ENCODE peak calls at places on chromosomes 1 and 21, in seven cellular contexts. One of them, this sample, is unnamed.

GRCh38 chr1:40041466-40041838 is 923 bp downstream of the CAP1 start:
- DNase-seq in ovary: no peak
- DNase-seq in right lobe of liver: no peak
- DNase-seq in fibroblast of mammary gland: no peak
- DNase-seq in CD4-positive, alpha-beta T cell: no peak
- DNase-seq in progenitor cell of endocrine pancreas: no peak
- DNase-seq in foreskin fibroblast: no peak
- DNase-seq in this sample: no peak

GRCh38 chr1:245493029-245493428 is 338.2 kb downstream of the KIF26B start:
- DNase-seq in ovary: no peak
- DNase-seq in fibroblast of mammary gland: no peak
- DNase-seq in right lobe of liver: no peak
- DNase-seq in progenitor cell of endocrine pancreas: no peak
- DNase-seq in CD4-positive, alpha-beta T cell: no peak
- DNase-seq in foreskin fibroblast: no peak
- DNase-seq in this sample: no peak

GRCh38 chr1:53956308-53957168 is 10.4 kb downstream of the LRRC42 start:
- DNase-seq in fibroblast of mammary gland: peak
- DNase-seq in right lobe of liver: no peak
- DNase-seq in progenitor cell of endocrine pancreas: no peak
- DNase-seq in CD4-positive, alpha-beta T cell: no peak
- DNase-seq in ovary: no peak
- DNase-seq in foreskin fibroblast: no peak
- DNase-seq in this sample: no peak

GRCh38 chr1:209398330-209398991 is 185.1 kb upstream of the CAMK1G start:
- DNase-seq in ovary: no peak
- DNase-seq in progenitor cell of endocrine pancreas: no peak
- DNase-seq in right lobe of liver: peak
- DNase-seq in foreskin fibroblast: peak
- DNase-seq in fibroblast of mammary gland: peak
- DNase-seq in CD4-positive, alpha-beta T cell: no peak
- DNase-seq in this sample: peak

GRCh38 chr1:158793604-158794003 is 12.6 kb upstream of the OR6N2 start:
- DNase-seq in fibroblast of mammary gland: no peak
- DNase-seq in CD4-positive, alpha-beta T cell: no peak
- DNase-seq in foreskin fibroblast: no peak
- DNase-seq in progenitor cell of endocrine pancreas: no peak
- DNase-seq in right lobe of liver: no peak
- DNase-seq in ovary: no peak
- DNase-seq in this sample: no peak

GRCh38 chr1:186843261-186843660 is 14.5 kb downstream of the PLA2G4A start:
- DNase-seq in CD4-positive, alpha-beta T cell: no peak
- DNase-seq in right lobe of liver: no peak
- DNase-seq in ovary: no peak
- DNase-seq in fibroblast of mammary gland: no peak
- DNase-seq in foreskin fibroblast: no peak
- DNase-seq in progenitor cell of endocrine pancreas: no peak
- DNase-seq in this sample: no peak

GRCh38 chr1:88985033-88985432 is 7.4 kb downstream of the KYAT3 start:
- DNase-seq in ovary: peak
- DNase-seq in right lobe of liver: no peak
- DNase-seq in progenitor cell of endocrine pancreas: no peak
- DNase-seq in fibroblast of mammary gland: peak
- DNase-seq in foreskin fibroblast: peak
- DNase-seq in CD4-positive, alpha-beta T cell: no peak
- DNase-seq in this sample: peak

GRCh38 chr1:119952496-119952895 is 56.2 kb upstream of the ADAM30 start:
- DNase-seq in foreskin fibroblast: no peak
- DNase-seq in fibroblast of mammary gland: no peak
- DNase-seq in ovary: no peak
- DNase-seq in CD4-positive, alpha-beta T cell: no peak
- DNase-seq in progenitor cell of endocrine pancreas: no peak
- DNase-seq in right lobe of liver: no peak
- DNase-seq in this sample: no peak

GRCh38 chr21:27480841-27481261 is 514.0 kb upstream of the ADAMTS5 start:
- DNase-seq in fibroblast of mammary gland: peak
- DNase-seq in progenitor cell of endocrine pancreas: no peak
- DNase-seq in right lobe of liver: no peak
- DNase-seq in ovary: no peak
- DNase-seq in CD4-positive, alpha-beta T cell: no peak
- DNase-seq in foreskin fibroblast: peak
- DNase-seq in this sample: peak

GRCh38 chr1:18893120-18893519 is 9.2 kb downstream of the ALDH4A1 start:
- DNase-seq in right lobe of liver: no peak
- DNase-seq in ovary: no peak
- DNase-seq in progenitor cell of endocrine pancreas: no peak
- DNase-seq in foreskin fibroblast: no peak
- DNase-seq in fibroblast of mammary gland: no peak
- DNase-seq in CD4-positive, alpha-beta T cell: no peak
- DNase-seq in this sample: peak

GRCh38 chr1:242197907-242198306 is 199.0 kb upstream of the MAP1LC3C start:
- DNase-seq in ovary: no peak
- DNase-seq in fibroblast of mammary gland: no peak
- DNase-seq in CD4-positive, alpha-beta T cell: no peak
- DNase-seq in foreskin fibroblast: no peak
- DNase-seq in progenitor cell of endocrine pancreas: no peak
- DNase-seq in right lobe of liver: no peak
- DNase-seq in this sample: no peak

GRCh38 chr1:154557939-154558609 is 388 bp downstream of the UBE2Q1 start:
- DNase-seq in ovary: peak
- DNase-seq in foreskin fibroblast: no peak
- DNase-seq in fibroblast of mammary gland: peak
- DNase-seq in CD4-positive, alpha-beta T cell: peak
- DNase-seq in right lobe of liver: peak
- DNase-seq in progenitor cell of endocrine pancreas: peak
- DNase-seq in this sample: no peak

GRCh38 chr1:94819945-94820746 is at the start of gene SLC44A3:
- DNase-seq in ovary: peak
- DNase-seq in foreskin fibroblast: peak
- DNase-seq in CD4-positive, alpha-beta T cell: no peak
- DNase-seq in fibroblast of mammary gland: peak
- DNase-seq in right lobe of liver: peak
- DNase-seq in progenitor cell of endocrine pancreas: peak
- DNase-seq in this sample: no peak

GRCh38 chr1:210730023-210730422 is 401.3 kb downstream of the HHAT start:
- DNase-seq in CD4-positive, alpha-beta T cell: no peak
- DNase-seq in ovary: no peak
- DNase-seq in foreskin fibroblast: no peak
- DNase-seq in fibroblast of mammary gland: no peak
- DNase-seq in right lobe of liver: no peak
- DNase-seq in progenitor cell of endocrine pancreas: no peak
- DNase-seq in this sample: no peak

GRCh38 chr1:186512698-186513457 is 52.0 kb upstream of the PDC start:
- DNase-seq in fibroblast of mammary gland: no peak
- DNase-seq in right lobe of liver: no peak
- DNase-seq in ovary: no peak
- DNase-seq in CD4-positive, alpha-beta T cell: no peak
- DNase-seq in foreskin fibroblast: no peak
- DNase-seq in progenitor cell of endocrine pancreas: no peak
- DNase-seq in this sample: no peak

GRCh38 chr1:172451002-172451443 is 7.2 kb upstream of the PIGC start:
- DNase-seq in ovary: no peak
- DNase-seq in foreskin fibroblast: no peak
- DNase-seq in progenitor cell of endocrine pancreas: no peak
- DNase-seq in CD4-positive, alpha-beta T cell: no peak
- DNase-seq in fibroblast of mammary gland: no peak
- DNase-seq in right lobe of liver: no peak
- DNase-seq in this sample: peak

GRCh38 chr1:115495603-115496002 is 146.2 kb upstream of the VANGL1 start:
- DNase-seq in right lobe of liver: no peak
- DNase-seq in ovary: no peak
- DNase-seq in fibroblast of mammary gland: peak
- DNase-seq in CD4-positive, alpha-beta T cell: no peak
- DNase-seq in foreskin fibroblast: peak
- DNase-seq in progenitor cell of endocrine pancreas: no peak
- DNase-seq in this sample: peak

GRCh38 chr1:48526045-48526714 is 54.2 kb upstream of the SPATA6 start:
- DNase-seq in foreskin fibroblast: peak
- DNase-seq in right lobe of liver: no peak
- DNase-seq in CD4-positive, alpha-beta T cell: no peak
- DNase-seq in fibroblast of mammary gland: peak
- DNase-seq in progenitor cell of endocrine pancreas: no peak
- DNase-seq in ovary: no peak
- DNase-seq in this sample: no peak

GRCh38 chr1:159089184-159089791 is 12.7 kb upstream of the AIM2 start:
- DNase-seq in CD4-positive, alpha-beta T cell: no peak
- DNase-seq in foreskin fibroblast: no peak
- DNase-seq in progenitor cell of endocrine pancreas: no peak
- DNase-seq in fibroblast of mammary gland: no peak
- DNase-seq in ovary: no peak
- DNase-seq in right lobe of liver: no peak
- DNase-seq in this sample: no peak

DNA sequence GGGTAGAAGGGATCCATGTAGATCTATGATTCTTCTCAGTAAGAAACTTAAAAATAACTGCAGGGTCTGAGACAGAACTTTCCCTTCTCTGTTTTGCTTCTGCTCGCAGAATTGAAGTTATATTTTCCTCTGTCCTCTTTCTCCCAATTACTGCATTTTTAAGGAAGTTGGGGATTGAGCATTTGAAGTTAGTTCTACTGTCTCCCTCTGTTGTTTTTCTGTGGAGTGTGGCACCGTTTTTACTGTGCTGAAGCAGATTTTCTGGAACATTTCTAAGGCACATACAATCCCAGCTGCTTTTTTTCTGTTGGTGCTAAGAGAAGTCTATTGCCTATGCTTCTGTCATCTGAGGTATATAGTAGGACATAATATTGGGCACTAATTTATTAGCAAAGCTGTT is 43.3 kb downstream of the RASAL2 start:
- DNase-seq in progenitor cell of endocrine pancreas: no peak
- DNase-seq in CD4-positive, alpha-beta T cell: no peak
- DNase-seq in right lobe of liver: no peak
- DNase-seq in ovary: no peak
- DNase-seq in fibroblast of mammary gland: no peak
- DNase-seq in foreskin fibroblast: no peak
- DNase-seq in this sample: no peak
- TF ChIP-seq CTCF in progenitor cell of endocrine pancreas: no peak
- TF ChIP-seq CTCF in CD4-positive, alpha-beta T cell: no peak
- TF ChIP-seq CTCF in right lobe of liver: no peak
- TF ChIP-seq CTCF in ovary: no peak
- TF ChIP-seq CTCF in fibroblast of mammary gland: no peak
- TF ChIP-seq CTCF in foreskin fibroblast: no peak
- TF ChIP-seq CTCF in this sample: no peak

GRCh38 chr1:91613594-91613993 is 112.9 kb downstream of the CDC7 start:
- DNase-seq in fibroblast of mammary gland: no peak
- DNase-seq in foreskin fibroblast: peak
- DNase-seq in ovary: no peak
- DNase-seq in progenitor cell of endocrine pancreas: no peak
- DNase-seq in right lobe of liver: no peak
- DNase-seq in CD4-positive, alpha-beta T cell: no peak
- DNase-seq in this sample: no peak

GRCh38 chr1:91621907-91622306 is 121.3 kb downstream of the CDC7 start:
- DNase-seq in fibroblast of mammary gland: no peak
- DNase-seq in CD4-positive, alpha-beta T cell: no peak
- DNase-seq in foreskin fibroblast: no peak
- DNase-seq in progenitor cell of endocrine pancreas: no peak
- DNase-seq in right lobe of liver: no peak
- DNase-seq in ovary: no peak
- DNase-seq in this sample: no peak

GRCh38 chr1:91621360-91621759 is 120.7 kb downstream of the CDC7 start:
- DNase-seq in progenitor cell of endocrine pancreas: no peak
- DNase-seq in right lobe of liver: no peak
- DNase-seq in fibroblast of mammary gland: no peak
- DNase-seq in ovary: no peak
- DNase-seq in foreskin fibroblast: no peak
- DNase-seq in CD4-positive, alpha-beta T cell: no peak
- DNase-seq in this sample: no peak

GRCh38 chr1:91619881-91620280 is 119.2 kb downstream of the CDC7 start:
- DNase-seq in fibroblast of mammary gland: peak
- DNase-seq in right lobe of liver: no peak
- DNase-seq in foreskin fibroblast: no peak
- DNase-seq in ovary: no peak
- DNase-seq in progenitor cell of endocrine pancreas: no peak
- DNase-seq in CD4-positive, alpha-beta T cell: no peak
- DNase-seq in this sample: no peak

DNA sequence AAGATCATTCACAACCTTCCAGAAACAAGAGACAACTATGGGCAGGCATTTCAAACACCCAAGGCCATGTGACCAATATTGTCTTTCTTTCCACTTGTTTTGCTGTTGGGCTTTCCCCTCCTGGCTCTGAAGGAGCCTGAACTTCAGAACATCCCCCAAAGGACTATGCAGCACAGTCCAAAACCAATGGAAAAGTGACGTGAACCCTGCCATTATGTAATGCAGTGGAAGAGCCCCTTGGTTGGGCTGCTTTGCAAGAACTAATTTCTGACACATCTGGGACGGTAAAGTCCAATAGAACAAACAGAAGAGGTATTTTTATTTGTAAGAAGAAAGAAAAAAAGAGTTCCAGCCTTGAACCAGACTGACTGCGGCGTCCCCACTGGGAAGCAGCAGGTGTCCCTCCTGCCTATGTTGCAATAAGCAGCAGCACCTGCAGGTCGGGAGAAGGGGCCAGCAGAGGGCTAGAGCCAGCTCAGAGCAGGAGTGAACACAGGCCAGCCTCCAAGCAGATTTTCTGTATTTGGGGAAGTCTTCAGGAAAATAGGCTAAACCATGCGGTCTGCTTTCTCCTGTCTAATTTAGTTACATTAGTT is 116.7 kb downstream of the CDC7 start:
- DNase-seq in fibroblast of mammary gland: no peak
- DNase-seq in foreskin fibroblast: no peak
- DNase-seq in progenitor cell of endocrine pancreas: peak
- DNase-seq in right lobe of liver: peak
- DNase-seq in ovary: peak
- DNase-seq in CD4-positive, alpha-beta T cell: no peak
- DNase-seq in this sample: no peak
- TF ChIP-seq CTCF in fibroblast of mammary gland: no peak
- TF ChIP-seq CTCF in foreskin fibroblast: no peak
- TF ChIP-seq CTCF in progenitor cell of endocrine pancreas: peak
- TF ChIP-seq CTCF in right lobe of liver: peak
- TF ChIP-seq CTCF in ovary: peak
- TF ChIP-seq CTCF in CD4-positive, alpha-beta T cell: no peak
- TF ChIP-seq CTCF in this sample: no peak

GRCh38 chr21:28540514-28540913 is 452.2 kb downstream of the LTN1 start:
- DNase-seq in ovary: no peak
- DNase-seq in CD4-positive, alpha-beta T cell: no peak
- DNase-seq in right lobe of liver: no peak
- DNase-seq in foreskin fibroblast: peak
- DNase-seq in fibroblast of mammary gland: peak
- DNase-seq in progenitor cell of endocrine pancreas: no peak
- DNase-seq in this sample: peak
- TF ChIP-seq CTCF in ovary: no peak
- TF ChIP-seq CTCF in CD4-positive, alpha-beta T cell: no peak
- TF ChIP-seq CTCF in right lobe of liver: no peak
- TF ChIP-seq CTCF in foreskin fibroblast: no peak
- TF ChIP-seq CTCF in fibroblast of mammary gland: no peak
- TF ChIP-seq CTCF in progenitor cell of endocrine pancreas: no peak
- TF ChIP-seq CTCF in this sample: no peak

GRCh38 chr1:78319603-78320002 is 171.2 kb upstream of the PTGFR start:
- DNase-seq in CD4-positive, alpha-beta T cell: no peak
- DNase-seq in right lobe of liver: no peak
- DNase-seq in foreskin fibroblast: no peak
- DNase-seq in fibroblast of mammary gland: no peak
- DNase-seq in progenitor cell of endocrine pancreas: no peak
- DNase-seq in ovary: no peak
- DNase-seq in this sample: no peak

GRCh38 chr1:78323311-78323710 is 167.5 kb upstream of the PTGFR start:
- DNase-seq in progenitor cell of endocrine pancreas: no peak
- DNase-seq in right lobe of liver: no peak
- DNase-seq in foreskin fibroblast: peak
- DNase-seq in CD4-positive, alpha-beta T cell: no peak
- DNase-seq in fibroblast of mammary gland: no peak
- DNase-seq in ovary: no peak
- DNase-seq in this sample: peak

GRCh38 chr1:78329475-78329874 is 161.3 kb upstream of the PTGFR start:
- DNase-seq in fibroblast of mammary gland: no peak
- DNase-seq in foreskin fibroblast: no peak
- DNase-seq in right lobe of liver: no peak
- DNase-seq in ovary: no peak
- DNase-seq in CD4-positive, alpha-beta T cell: no peak
- DNase-seq in progenitor cell of endocrine pancreas: no peak
- DNase-seq in this sample: no peak

GRCh38 chr1:78325293-78325692 is 165.5 kb upstream of the PTGFR start:
- DNase-seq in ovary: no peak
- DNase-seq in foreskin fibroblast: no peak
- DNase-seq in progenitor cell of endocrine pancreas: no peak
- DNase-seq in fibroblast of mammary gland: no peak
- DNase-seq in right lobe of liver: no peak
- DNase-seq in CD4-positive, alpha-beta T cell: no peak
- DNase-seq in this sample: no peak
- TF ChIP-seq CTCF in ovary: no peak
- TF ChIP-seq CTCF in foreskin fibroblast: no peak
- TF ChIP-seq CTCF in progenitor cell of endocrine pancreas: no peak
- TF ChIP-seq CTCF in fibroblast of mammary gland: no peak
- TF ChIP-seq CTCF in right lobe of liver: no peak
- TF ChIP-seq CTCF in CD4-positive, alpha-beta T cell: no peak
- TF ChIP-seq CTCF in this sample: peak